ENCODE peak calls at places on chromosomes 5 and 9, in ten cellular contexts. One of them, this sample, is unnamed. For H3K4me1, the result is how much of the 10 kb centered on the place peaks cover.

GRCh38 chr5:179185256-179186091 is 125.3 kb downstream of the ZNF354C start:
- DNase-seq in uterus: no peak
- DNase-seq in IMR-90: no peak
- DNase-seq in stomach: no peak
- DNase-seq in esophagus squamous epithelium: no peak
- DNase-seq in body of pancreas: no peak
- DNase-seq in A549: no peak
- DNase-seq in H1: peak
- DNase-seq in HepG2: no peak
- DNase-seq in transverse colon: no peak
- DNase-seq in this sample: no peak

GRCh38 chr5:89232139-89232603 is 349.2 kb upstream of the MEF2C start:
- DNase-seq in uterus: no peak
- DNase-seq in IMR-90: no peak
- DNase-seq in stomach: no peak
- DNase-seq in esophagus squamous epithelium: no peak
- DNase-seq in body of pancreas: no peak
- DNase-seq in A549: no peak
- DNase-seq in H1: no peak
- DNase-seq in HepG2: no peak
- DNase-seq in transverse colon: no peak
- DNase-seq in this sample: no peak

GRCh38 chr5:154278172-154278571 is 87.6 kb downstream of the GALNT10 start:
- DNase-seq in uterus: no peak
- DNase-seq in IMR-90: peak
- DNase-seq in stomach: no peak
- DNase-seq in esophagus squamous epithelium: no peak
- DNase-seq in body of pancreas: no peak
- DNase-seq in A549: no peak
- DNase-seq in H1: no peak
- DNase-seq in HepG2: no peak
- DNase-seq in transverse colon: no peak
- DNase-seq in this sample: no peak

GRCh38 chr5:136639616-136640015 is 274.3 kb upstream of the TRPC7 start:
- DNase-seq in uterus: no peak
- DNase-seq in IMR-90: no peak
- DNase-seq in stomach: no peak
- DNase-seq in esophagus squamous epithelium: no peak
- DNase-seq in body of pancreas: no peak
- DNase-seq in A549: no peak
- DNase-seq in H1: no peak
- DNase-seq in HepG2: no peak
- DNase-seq in transverse colon: no peak
- DNase-seq in this sample: no peak

GRCh38 chr5:79225026-79225425 is 10.9 kb upstream of the JMY start:
- DNase-seq in uterus: no peak
- DNase-seq in IMR-90: peak
- DNase-seq in stomach: no peak
- DNase-seq in esophagus squamous epithelium: no peak
- DNase-seq in body of pancreas: no peak
- DNase-seq in A549: no peak
- DNase-seq in H1: no peak
- DNase-seq in HepG2: no peak
- DNase-seq in transverse colon: no peak
- DNase-seq in this sample: no peak

GRCh38 chr5:17260549-17260948 is 43.1 kb downstream of the BASP1 start:
- DNase-seq in uterus: no peak
- DNase-seq in IMR-90: no peak
- DNase-seq in stomach: no peak
- DNase-seq in esophagus squamous epithelium: no peak
- DNase-seq in body of pancreas: no peak
- DNase-seq in A549: no peak
- DNase-seq in H1: no peak
- DNase-seq in HepG2: no peak
- DNase-seq in transverse colon: no peak
- DNase-seq in this sample: no peak

GRCh38 chr9:135076876-135077430 is 10.5 kb upstream of the OLFM1 start:
- DNase-seq in uterus: peak
- DNase-seq in IMR-90: no peak
- DNase-seq in stomach: peak
- DNase-seq in esophagus squamous epithelium: no peak
- DNase-seq in body of pancreas: no peak
- DNase-seq in A549: no peak
- DNase-seq in H1: no peak
- DNase-seq in HepG2: no peak
- DNase-seq in transverse colon: no peak
- DNase-seq in this sample: peak

GRCh38 chr9:120773218-120773617 is 20.0 kb downstream of the FBXW2 start:
- DNase-seq in uterus: no peak
- DNase-seq in IMR-90: no peak
- DNase-seq in stomach: no peak
- DNase-seq in esophagus squamous epithelium: no peak
- DNase-seq in body of pancreas: no peak
- DNase-seq in A549: no peak
- DNase-seq in H1: no peak
- DNase-seq in HepG2: no peak
- DNase-seq in transverse colon: no peak
- DNase-seq in this sample: no peak

GRCh38 chr9:38026840-38027527 is 42.0 kb downstream of the SHB start:
- DNase-seq in uterus: no peak
- DNase-seq in IMR-90: no peak
- DNase-seq in stomach: no peak
- DNase-seq in esophagus squamous epithelium: no peak
- DNase-seq in body of pancreas: no peak
- DNase-seq in A549: no peak
- DNase-seq in H1: no peak
- DNase-seq in HepG2: no peak
- DNase-seq in transverse colon: peak
- DNase-seq in this sample: no peak

GRCh38 chr5:3833566-3833965 is 237.9 kb downstream of the IRX1 start:
- DNase-seq in uterus: no peak
- DNase-seq in IMR-90: no peak
- DNase-seq in stomach: no peak
- DNase-seq in esophagus squamous epithelium: no peak
- DNase-seq in body of pancreas: no peak
- DNase-seq in A549: no peak
- DNase-seq in H1: no peak
- DNase-seq in HepG2: no peak
- DNase-seq in transverse colon: no peak
- DNase-seq in this sample: no peak

GRCh38 chr5:9726931-9727330 is 96.8 kb upstream of the TAS2R1 start:
- DNase-seq in uterus: no peak
- DNase-seq in IMR-90: no peak
- DNase-seq in stomach: no peak
- DNase-seq in esophagus squamous epithelium: no peak
- DNase-seq in body of pancreas: no peak
- DNase-seq in A549: no peak
- DNase-seq in H1: no peak
- DNase-seq in HepG2: no peak
- DNase-seq in transverse colon: no peak
- DNase-seq in this sample: no peak

GRCh38 chr9:122265265-122265900 is 701 bp downstream of the MRRF start:
- DNase-seq in uterus: no peak
- DNase-seq in IMR-90: peak
- DNase-seq in stomach: no peak
- DNase-seq in esophagus squamous epithelium: no peak
- DNase-seq in body of pancreas: no peak
- DNase-seq in A549: peak
- DNase-seq in H1: no peak
- DNase-seq in HepG2: peak
- DNase-seq in transverse colon: peak
- DNase-seq in this sample: no peak

GRCh38 chr9:20215552-20215951 is 406.7 kb downstream of the MLLT3 start:
- DNase-seq in uterus: no peak
- DNase-seq in IMR-90: no peak
- DNase-seq in stomach: no peak
- DNase-seq in esophagus squamous epithelium: no peak
- DNase-seq in body of pancreas: no peak
- DNase-seq in A549: no peak
- DNase-seq in H1: no peak
- DNase-seq in HepG2: no peak
- DNase-seq in transverse colon: no peak
- DNase-seq in this sample: no peak

GRCh38 chr9:20217596-20217995 is 404.7 kb downstream of the MLLT3 start:
- DNase-seq in uterus: no peak
- DNase-seq in IMR-90: no peak
- DNase-seq in stomach: no peak
- DNase-seq in esophagus squamous epithelium: no peak
- DNase-seq in body of pancreas: no peak
- DNase-seq in A549: no peak
- DNase-seq in H1: no peak
- DNase-seq in HepG2: no peak
- DNase-seq in transverse colon: no peak
- DNase-seq in this sample: no peak

GRCh38 chr9:20216438-20216837 is 405.9 kb downstream of the MLLT3 start:
- DNase-seq in uterus: no peak
- DNase-seq in IMR-90: no peak
- DNase-seq in stomach: no peak
- DNase-seq in esophagus squamous epithelium: no peak
- DNase-seq in body of pancreas: no peak
- DNase-seq in A549: no peak
- DNase-seq in H1: no peak
- DNase-seq in HepG2: no peak
- DNase-seq in transverse colon: no peak
- DNase-seq in this sample: no peak

GRCh38 chr9:20220286-20220685 is 402.0 kb downstream of the MLLT3 start:
- DNase-seq in uterus: no peak
- DNase-seq in IMR-90: no peak
- DNase-seq in stomach: no peak
- DNase-seq in esophagus squamous epithelium: no peak
- DNase-seq in body of pancreas: no peak
- DNase-seq in A549: no peak
- DNase-seq in H1: no peak
- DNase-seq in HepG2: no peak
- DNase-seq in transverse colon: no peak
- DNase-seq in this sample: no peak

DNA sequence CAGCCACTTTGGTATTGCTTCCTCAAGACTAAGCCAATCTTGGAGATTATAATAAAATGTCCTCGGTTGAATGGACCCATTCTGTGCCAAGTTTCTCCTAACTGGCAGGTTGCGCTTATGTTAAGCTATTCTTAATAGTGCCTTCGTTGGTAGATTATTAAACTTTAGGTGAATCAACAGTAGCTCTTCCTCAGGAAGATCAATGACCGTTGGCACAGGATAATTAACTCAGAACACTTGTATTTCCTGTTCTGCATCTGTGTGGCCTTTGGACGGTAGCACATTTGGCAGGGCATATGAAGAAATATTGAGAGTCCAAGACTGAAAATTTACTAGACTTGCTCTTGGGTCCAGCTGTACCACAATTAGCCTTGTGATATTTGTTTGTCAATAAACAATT is 402.9 kb downstream of the MLLT3 start:
- DNase-seq in uterus: no peak
- DNase-seq in IMR-90: no peak
- DNase-seq in stomach: no peak
- DNase-seq in esophagus squamous epithelium: no peak
- DNase-seq in body of pancreas: no peak
- DNase-seq in A549: no peak
- DNase-seq in H1: no peak
- DNase-seq in HepG2: no peak
- DNase-seq in transverse colon: peak
- DNase-seq in this sample: no peak
- TF ChIP-seq POLR2A in uterus: no peak
- TF ChIP-seq POLR2A in IMR-90: no peak
- TF ChIP-seq POLR2A in stomach: no peak
- TF ChIP-seq POLR2A in esophagus squamous epithelium: no peak
- TF ChIP-seq POLR2A in body of pancreas: no peak
- TF ChIP-seq POLR2A in A549: no peak
- TF ChIP-seq POLR2A in H1: no peak
- TF ChIP-seq POLR2A in HepG2: no peak
- TF ChIP-seq POLR2A in transverse colon: no peak
- TF ChIP-seq POLR2A in this sample: peak

GRCh38 chr9:22416692-22417060 is 29.9 kb upstream of the DMRTA1 start:
- DNase-seq in uterus: no peak
- DNase-seq in IMR-90: no peak
- DNase-seq in stomach: no peak
- DNase-seq in esophagus squamous epithelium: no peak
- DNase-seq in body of pancreas: no peak
- DNase-seq in A549: no peak
- DNase-seq in H1: no peak
- DNase-seq in HepG2: no peak
- DNase-seq in transverse colon: no peak
- DNase-seq in this sample: no peak
- TF ChIP-seq CTCF in uterus: no peak
- TF ChIP-seq CTCF in IMR-90: no peak
- TF ChIP-seq CTCF in stomach: no peak
- TF ChIP-seq CTCF in esophagus squamous epithelium: no peak
- TF ChIP-seq CTCF in body of pancreas: no peak
- TF ChIP-seq CTCF in A549: no peak
- TF ChIP-seq CTCF in H1: no peak
- TF ChIP-seq CTCF in HepG2: no peak
- TF ChIP-seq CTCF in transverse colon: no peak
- TF ChIP-seq CTCF in this sample: no peak

DNA sequence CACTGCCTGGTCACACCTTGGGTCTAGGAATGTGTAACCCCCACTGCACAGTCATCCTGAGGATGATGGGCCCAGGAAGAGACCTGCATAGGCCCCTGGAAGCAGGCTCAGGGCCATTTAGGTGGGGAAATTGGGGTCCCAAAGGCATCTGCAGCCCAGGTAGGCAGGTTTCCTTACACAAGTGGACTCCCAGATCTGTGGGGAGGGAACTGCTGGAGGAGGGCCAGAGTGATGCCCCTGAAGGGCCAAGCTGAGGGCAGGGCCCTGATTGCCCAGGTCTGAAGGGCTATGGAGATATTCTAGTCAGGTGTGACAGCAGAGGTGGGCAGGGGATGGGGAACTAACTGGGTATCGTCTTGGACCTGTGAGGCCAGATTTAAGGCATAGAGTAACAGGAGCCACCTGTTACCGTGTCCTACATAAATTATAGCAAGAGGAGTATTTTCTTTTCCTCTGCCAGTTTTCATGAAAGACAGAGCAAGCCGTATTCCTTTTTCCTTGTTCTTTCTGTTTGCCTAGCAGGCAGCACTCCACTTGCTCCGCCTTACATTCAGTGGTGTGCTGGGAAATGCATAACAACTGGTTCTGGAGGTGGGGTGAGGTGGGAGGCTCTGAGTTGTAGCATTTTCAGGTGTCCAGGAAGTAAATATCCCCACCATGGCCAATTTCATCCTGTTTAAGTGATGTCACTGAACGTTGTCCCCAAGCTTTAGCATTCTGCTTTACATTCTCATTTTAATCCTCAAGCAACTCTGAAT is 41.3 kb downstream of the PPARGC1B start:
- DNase-seq in uterus: no peak
- DNase-seq in IMR-90: no peak
- DNase-seq in stomach: no peak
- DNase-seq in esophagus squamous epithelium: no peak
- DNase-seq in body of pancreas: no peak
- DNase-seq in A549: no peak
- DNase-seq in H1: no peak
- DNase-seq in HepG2: no peak
- DNase-seq in transverse colon: peak
- DNase-seq in this sample: no peak
- H3K4me1 ChIP-seq in uterus: under half
- H3K4me1 ChIP-seq in IMR-90: under half
- H3K4me1 ChIP-seq in stomach: under half
- H3K4me1 ChIP-seq in esophagus squamous epithelium: under half
- H3K4me1 ChIP-seq in body of pancreas: under half
- H3K4me1 ChIP-seq in A549: under half
- H3K4me1 ChIP-seq in H1: under half
- H3K4me1 ChIP-seq in HepG2: under half
- H3K4me1 ChIP-seq in transverse colon: half or more
- H3K4me1 ChIP-seq in this sample: under half

GRCh38 chr5:150497274-150497988 is 10.5 kb upstream of the NDST1 start:
- DNase-seq in uterus: peak
- DNase-seq in IMR-90: peak
- DNase-seq in stomach: peak
- DNase-seq in esophagus squamous epithelium: no peak
- DNase-seq in body of pancreas: peak
- DNase-seq in A549: peak
- DNase-seq in H1: no peak
- DNase-seq in HepG2: no peak
- DNase-seq in transverse colon: no peak
- DNase-seq in this sample: no peak
- TF ChIP-seq POLR2A in uterus: no peak
- TF ChIP-seq POLR2A in IMR-90: peak
- TF ChIP-seq POLR2A in stomach: no peak
- TF ChIP-seq POLR2A in esophagus squamous epithelium: no peak
- TF ChIP-seq POLR2A in body of pancreas: no peak
- TF ChIP-seq POLR2A in A549: no peak
- TF ChIP-seq POLR2A in H1: no peak
- TF ChIP-seq POLR2A in HepG2: no peak
- TF ChIP-seq POLR2A in transverse colon: no peak
- TF ChIP-seq POLR2A in this sample: no peak